ENCODE peak calls at places on chromosomes 7 and 10, in five cellular contexts. J is Panc1, U is GM12865, B is fibroblast of lung, D is PC-9. H is an unnamed sample.

GRCh38 chr10:99395750-99396445 is 34.5 kb downstream of the GOT1 start:
- DNase-seq in J (no peak), U (no peak), B (peak), D (peak), H (peak)

GRCh38 chr10:48951707-48952106 is 12.1 kb upstream of the LRRC18 start:
- DNase-seq in J (no peak), U (no peak), B (no peak), D (no peak), H (no peak)

GRCh38 chr7:142795339-142795863 is 24.6 kb downstream of the PRSS2 start:
- DNase-seq in J (no peak), U (no peak), B (no peak), D (peak), H (no peak)

GRCh38 chr10:89706011-89706410 is 4.6 kb downstream of the KIF20B start:
- DNase-seq in J (no peak), U (no peak), B (peak), D (no peak), H (no peak)

GRCh38 chr7:28481131-28481926 is 69.0 kb downstream of the CREB5 start:
- DNase-seq in J (no peak), U (peak), B (peak), D (no peak), H (peak)

GRCh38 chr10:110706690-110707098 is 62.6 kb downstream of the RBM20 start:
- DNase-seq in J (no peak), U (no peak), B (peak), D (peak), H (peak)

GRCh38 chr7:95096123-95096395 is 188.7 kb downstream of the PPP1R9A start:
- DNase-seq in J (no peak), U (no peak), B (no peak), D (no peak), H (peak)

GRCh38 chr10:42488416-42488815 is 150.0 kb downstream of the ZNF33B start:
- DNase-seq in J (no peak), U (no peak), B (peak), D (peak), H (no peak)

GRCh38 chr7:34087892-34088891 is 182.9 kb downstream of the BMPER start:
- DNase-seq in J (no peak), U (peak), B (peak), D (no peak), H (peak)

GRCh38 chr7:25786958-25787730 is 364.9 kb upstream of the NFE2L3 start:
- DNase-seq in J (no peak), U (no peak), B (peak), D (no peak), H (no peak)

GRCh38 chr7:118844748-118845147 is 620.2 kb downstream of the ANKRD7 start:
- DNase-seq in J (no peak), U (no peak), B (no peak), D (no peak), H (no peak)

GRCh38 chr7:80392229-80393169 is 119.4 kb downstream of the GNAT3 start:
- DNase-seq in J (no peak), U (no peak), B (peak), D (peak), H (no peak)

GRCh38 chr10:92830478-92831389 is 17.6 kb upstream of the EXOC6 start:
- DNase-seq in J (no peak), U (peak), B (no peak), D (no peak), H (no peak)

GRCh38 chr7:28761485-28761884 is 196.6 kb downstream of the TRIL start:
- DNase-seq in J (no peak), U (no peak), B (peak), D (no peak), H (no peak)

GRCh38 chr7:24870766-24871165 is 109.2 kb downstream of the OSBPL3 start:
- DNase-seq in J (no peak), U (no peak), B (no peak), D (no peak), H (no peak)

GRCh38 chr7:93620057-93620456 is 45.5 kb upstream of the CALCR start:
- DNase-seq in J (no peak), U (no peak), B (no peak), D (no peak), H (no peak)

GRCh38 chr7:105315357-105315756 is 73.4 kb downstream of the SRPK2 start:
- DNase-seq in J (no peak), U (no peak), B (peak), D (no peak), H (no peak)

GRCh38 chr7:88092676-88092999 is 127.2 kb downstream of the SRI start:
- DNase-seq in J (no peak), U (no peak), B (no peak), D (no peak), H (no peak)

GRCh38 chr10:133189256-133189655 is 29.2 kb downstream of the KNDC1 start:
- DNase-seq in J (no peak), U (no peak), B (no peak), D (no peak), H (no peak)

GRCh38 chr10:69472544-69472943 is 21.3 kb downstream of the TSPAN15 start:
- DNase-seq in J (no peak), U (no peak), B (no peak), D (no peak), H (no peak)

GRCh38 chr10:47276576-47277351 is 23.2 kb upstream of the GDF10 start:
- DNase-seq in J (no peak), U (no peak), B (no peak), D (no peak), H (no peak)

GRCh38 chr10:127196955-127197432 is 603 bp upstream of the INSYN2A start:
- DNase-seq in J (no peak), U (no peak), B (peak), D (no peak), H (no peak)

GRCh38 chr10:127194598-127194997 is 1.8 kb downstream of the INSYN2A start:
- DNase-seq in J (no peak), U (no peak), B (peak), D (no peak), H (no peak)

GRCh38 chr10:127195571-127196226 is 692 bp downstream of the INSYN2A start:
- DNase-seq in J (no peak), U (no peak), B (peak), D (no peak), H (no peak)

GRCh38 chr10:127195041-127195506 is 1.3 kb downstream of the INSYN2A start:
- DNase-seq in J (no peak), U (no peak), B (peak), D (no peak), H (no peak)

DNA sequence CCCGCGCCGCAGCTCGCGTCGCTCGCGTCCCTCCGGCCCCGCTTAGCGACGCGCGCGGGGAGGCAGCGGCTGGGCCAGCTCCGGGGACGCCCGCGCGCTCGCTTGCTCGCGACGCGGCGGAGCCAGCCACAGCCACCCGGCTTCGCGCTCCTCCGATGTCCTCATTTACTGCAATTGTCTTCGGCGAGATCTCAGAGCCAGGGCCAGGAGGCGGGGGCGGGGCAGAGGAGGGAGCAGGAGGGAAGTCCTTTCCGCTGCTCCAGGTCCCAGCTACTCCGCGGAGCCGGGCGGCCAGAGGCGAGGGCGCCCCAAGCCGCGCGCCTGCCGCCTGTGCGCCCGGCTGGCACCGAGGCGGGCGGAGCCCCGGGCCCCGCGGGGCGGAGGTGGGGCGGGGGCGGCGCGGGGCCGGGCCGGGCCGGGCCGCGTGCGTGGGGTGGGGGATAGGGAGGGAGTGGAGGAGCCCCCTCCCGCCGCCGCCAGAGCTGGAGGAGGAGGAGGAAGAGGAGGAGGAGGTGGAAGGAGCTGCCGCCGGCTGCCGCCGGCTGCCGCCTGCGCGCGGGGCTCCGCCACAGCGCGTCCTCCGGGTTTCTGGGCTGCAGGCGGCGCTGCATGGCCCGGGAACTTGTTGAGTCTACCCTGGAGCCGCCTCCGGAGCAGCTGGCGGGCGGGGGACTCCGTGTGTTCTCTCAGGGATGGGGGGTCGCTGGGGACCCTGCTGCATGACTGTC is at the start of gene INSYN2A:
- DNase-seq in J (no peak), U (no peak), B (peak), D (no peak), H (peak)
- H3K4me3 ChIP-seq in J (peak), U (no peak), B (peak), D (no peak), H (peak)

GRCh38 chr10:122464158-122464510 is 2.8 kb downstream of the HTRA1 start:
- DNase-seq in J (no peak), U (no peak), B (no peak), D (no peak), H (no peak)
- H3K4me3 ChIP-seq in J (no peak), U (no peak), B (peak), D (no peak), H (peak)

GRCh38 chr10:103589074-103589630 is 95.6 kb downstream of the NEURL1 start:
- DNase-seq in J (no peak), U (no peak), B (no peak), D (no peak), H (no peak)
- H3K4me3 ChIP-seq in J (no peak), U (no peak), B (no peak), D (no peak), H (no peak)

GRCh38 chr7:99102809-99103690 is 40.9 kb downstream of the SMURF1 start:
- DNase-seq in J (peak), U (peak), B (peak), D (peak), H (peak)
- H3K4me3 ChIP-seq in J (no peak), U (no peak), B (no peak), D (no peak), H (no peak)

DNA sequence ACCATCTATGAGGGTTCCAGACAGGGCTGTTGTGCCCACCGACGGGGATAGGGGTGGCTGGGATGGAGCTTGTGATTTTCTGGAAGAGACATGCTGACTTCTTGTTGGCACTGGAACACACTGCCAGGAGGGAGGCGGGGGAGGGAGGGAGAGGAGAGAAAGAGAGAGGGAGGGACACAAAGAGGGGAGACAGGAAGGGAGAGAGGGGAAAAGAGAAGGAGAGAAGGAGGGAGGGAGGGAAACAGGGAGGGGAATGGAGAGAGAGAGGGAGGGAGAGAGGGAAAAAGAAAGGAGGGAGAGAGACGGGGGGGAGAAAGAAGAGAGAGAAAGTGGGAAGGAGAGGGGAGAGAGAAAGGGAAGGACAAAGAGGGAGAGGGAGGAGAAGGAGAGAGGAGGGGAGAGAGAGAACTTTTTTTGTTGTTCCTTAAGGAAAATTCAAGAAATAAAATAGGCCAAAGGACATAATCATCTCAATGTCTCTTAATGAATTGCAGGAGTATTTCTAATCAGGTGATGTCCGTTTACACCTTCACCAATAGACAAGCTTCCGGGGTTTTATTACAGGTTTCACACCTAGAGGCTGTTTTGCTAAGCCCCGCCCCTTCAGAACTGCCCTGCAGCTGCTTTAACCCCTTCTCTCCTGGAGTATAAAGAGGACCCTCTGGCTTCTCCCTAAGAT is 82.2 kb upstream of the GTF2IRD1 start:
- DNase-seq in J (no peak), U (peak), B (peak), D (peak), H (no peak)
- H3K4me3 ChIP-seq in J (no peak), U (no peak), B (no peak), D (no peak), H (no peak)

DNA sequence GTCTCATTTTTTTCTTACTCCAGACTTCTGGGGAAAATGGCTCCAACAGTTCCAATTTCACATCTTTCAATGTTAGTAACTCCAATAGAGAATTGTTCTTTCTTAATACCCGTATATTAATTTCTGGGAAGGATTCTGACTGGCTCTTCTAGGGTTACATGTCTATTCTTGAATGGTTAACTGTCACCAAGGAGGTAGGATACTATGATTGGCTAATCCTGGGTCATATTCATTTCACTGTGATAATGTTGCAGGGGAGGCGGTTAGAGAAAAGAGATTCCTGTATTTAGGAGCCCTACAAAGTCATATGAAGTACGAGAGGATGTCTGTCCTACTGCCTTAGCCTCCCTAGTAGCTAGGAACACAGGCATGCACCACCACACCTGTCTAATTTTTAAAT is 16.1 kb upstream of the VCL start:
- DNase-seq in J (no peak), U (no peak), B (no peak), D (no peak), H (no peak)
- H3K4me3 ChIP-seq in J (no peak), U (no peak), B (no peak), D (no peak), H (no peak)

DNA sequence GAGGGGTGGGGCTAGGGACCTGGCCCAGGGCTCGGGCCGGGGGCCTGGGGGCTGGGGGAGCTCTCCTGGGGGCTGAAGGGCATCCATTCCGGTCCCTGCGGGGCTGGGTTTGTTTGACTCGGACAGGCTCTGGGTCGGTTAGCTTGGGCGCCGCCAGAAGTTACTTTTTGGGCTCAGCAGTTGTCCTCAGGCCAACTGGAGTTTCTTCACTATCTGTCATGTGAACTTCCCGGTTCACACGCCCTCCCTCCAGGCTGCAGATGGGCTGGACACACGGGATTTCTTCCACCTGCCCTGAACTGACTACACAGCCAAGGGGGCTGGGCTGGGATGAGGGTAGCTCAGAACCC is 3.8 kb downstream of the SLC4A2 start:
- DNase-seq in J (no peak), U (no peak), B (peak), D (peak), H (no peak)
- H3K4me3 ChIP-seq in J (peak), U (no peak), B (no peak), D (peak), H (no peak)